ENCODE peak calls at places on chromosomes 1 and 21, in four cellular contexts. V is HCT116, F is endothelial cell, Q is pancreas. L is an unnamed sample.
A peak's percentile ranks its signal among the peaks of the same experiment; 100 is the strongest.

GRCh38 chr21:45478816-45479669 is 63.2 kb downstream of the SLC19A1 start:
- DNase-seq in V (no peak), F (no peak), Q (peak; percentile 17), L (no peak)

GRCh38 chr1:70745199-70745598 is 302.4 kb downstream of the PTGER3 start:
- DNase-seq in V (peak; percentile 4), F (peak; percentile 12), Q (no peak), L (no peak)

GRCh38 chr1:151238467-151238739 is 16.1 kb upstream of the PSMD4 start:
- DNase-seq in V (no peak), F (no peak), Q (no peak), L (peak; percentile 73)

GRCh38 chr1:182680901-182681300 is 3.5 kb downstream of the RGS8 start:
- DNase-seq in V (no peak), F (no peak), Q (no peak), L (no peak)

GRCh38 chr1:229325401-229325800 is 17.4 kb downstream of the CCSAP start:
- DNase-seq in V (no peak), F (no peak), Q (no peak), L (no peak)

GRCh38 chr1:196651637-196652215 is at the start of gene CFH:
- DNase-seq in V (no peak), F (no peak), Q (no peak), L (peak; percentile 80)

GRCh38 chr1:19139711-19140110 is 70.4 kb downstream of the UBR4 start:
- DNase-seq in V (no peak), F (no peak), Q (no peak), L (no peak)

GRCh38 chr1:94864821-94865220 is 44.7 kb downstream of the SLC44A3 start:
- DNase-seq in V (no peak), F (no peak), Q (no peak), L (no peak)

GRCh38 chr1:43729816-43730463 is 22.6 kb downstream of the ST3GAL3 start:
- DNase-seq in V (no peak), F (no peak), Q (no peak), L (no peak)

GRCh38 chr1:111811891-111812290 is 56.2 kb downstream of the DDX20 start:
- DNase-seq in V (no peak), F (no peak), Q (no peak), L (no peak)

GRCh38 chr1:100232156-100232555 is 17.5 kb downstream of the DBT start:
- DNase-seq in V (no peak), F (no peak), Q (no peak), L (no peak)

GRCh38 chr21:32914424-32915070 is 111.2 kb upstream of the OLIG2 start:
- DNase-seq in V (no peak), F (no peak), Q (no peak), L (no peak)

GRCh38 chr1:176444286-176444685 is 18.7 kb upstream of the PAPPA2 start:
- DNase-seq in V (no peak), F (no peak), Q (no peak), L (no peak)

GRCh38 chr21:41616063-41616591 is 108.2 kb upstream of the TMPRSS2 start:
- DNase-seq in V (no peak), F (no peak), Q (no peak), L (peak; percentile 83)

DNA sequence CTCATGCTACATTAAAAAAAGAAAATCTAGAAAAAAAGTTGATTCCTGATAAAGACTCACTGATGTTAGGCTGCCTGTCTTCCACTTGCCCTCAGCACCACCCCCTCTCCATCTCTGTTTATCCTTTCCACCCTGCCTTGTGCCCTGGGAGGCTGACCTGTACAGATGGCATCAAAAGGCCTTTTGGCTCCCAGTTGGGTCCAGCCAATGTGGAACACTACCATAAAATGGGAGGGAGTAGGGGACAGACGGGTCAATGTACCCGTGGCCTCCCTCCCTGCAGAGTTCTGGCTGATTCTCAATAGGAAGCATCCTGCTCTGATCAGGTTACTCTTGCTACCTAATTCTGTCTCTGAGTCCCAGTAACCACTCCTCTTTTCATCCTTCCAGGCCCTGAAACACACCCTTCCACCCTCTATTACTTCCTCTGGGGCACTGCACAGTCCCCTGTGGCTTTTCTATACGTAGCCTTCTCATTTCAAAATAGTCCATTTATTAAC is 300.0 kb downstream of the HHIPL2 start:
- DNase-seq in V (no peak), F (no peak), Q (no peak), L (no peak)
- TF ChIP-seq CTCF in V (no peak), F (no peak), Q (no peak), L (no peak)

GRCh38 chr1:160081261-160081936 is at the start of gene KCNJ9:
- DNase-seq in V (no peak), F (no peak), Q (no peak), L (no peak)

GRCh38 chr1:160078392-160079195 is 2.7 kb upstream of the KCNJ9 start:
- DNase-seq in V (peak; percentile 23), F (peak; percentile 61), Q (peak; percentile 37), L (no peak)

GRCh38 chr1:160077496-160077895 is 3.8 kb upstream of the KCNJ9 start:
- DNase-seq in V (no peak), F (no peak), Q (no peak), L (no peak)

GRCh38 chr1:160080381-160081100 is 797 bp upstream of the KCNJ9 start:
- DNase-seq in V (no peak), F (no peak), Q (no peak), L (no peak)

GRCh38 chr1:160079448-160079847 is 1.9 kb upstream of the KCNJ9 start:
- DNase-seq in V (no peak), F (no peak), Q (no peak), L (no peak)
- TF ChIP-seq CTCF in V (no peak), F (no peak), Q (no peak), L (no peak)

GRCh38 chr1:9589144-9589718 is 520 bp downstream of the TMEM201 start:
- DNase-seq in V (no peak), F (no peak), Q (no peak), L (no peak)

GRCh38 chr1:9590201-9590600 is 1.5 kb downstream of the TMEM201 start:
- DNase-seq in V (no peak), F (no peak), Q (no peak), L (no peak)

GRCh38 chr1:9586147-9586766 is 2.5 kb upstream of the TMEM201 start:
- DNase-seq in V (no peak), F (no peak), Q (no peak), L (no peak)

GRCh38 chr1:9589719-9590157 is 1.0 kb downstream of the TMEM201 start:
- DNase-seq in V (no peak), F (no peak), Q (no peak), L (no peak)

DNA sequence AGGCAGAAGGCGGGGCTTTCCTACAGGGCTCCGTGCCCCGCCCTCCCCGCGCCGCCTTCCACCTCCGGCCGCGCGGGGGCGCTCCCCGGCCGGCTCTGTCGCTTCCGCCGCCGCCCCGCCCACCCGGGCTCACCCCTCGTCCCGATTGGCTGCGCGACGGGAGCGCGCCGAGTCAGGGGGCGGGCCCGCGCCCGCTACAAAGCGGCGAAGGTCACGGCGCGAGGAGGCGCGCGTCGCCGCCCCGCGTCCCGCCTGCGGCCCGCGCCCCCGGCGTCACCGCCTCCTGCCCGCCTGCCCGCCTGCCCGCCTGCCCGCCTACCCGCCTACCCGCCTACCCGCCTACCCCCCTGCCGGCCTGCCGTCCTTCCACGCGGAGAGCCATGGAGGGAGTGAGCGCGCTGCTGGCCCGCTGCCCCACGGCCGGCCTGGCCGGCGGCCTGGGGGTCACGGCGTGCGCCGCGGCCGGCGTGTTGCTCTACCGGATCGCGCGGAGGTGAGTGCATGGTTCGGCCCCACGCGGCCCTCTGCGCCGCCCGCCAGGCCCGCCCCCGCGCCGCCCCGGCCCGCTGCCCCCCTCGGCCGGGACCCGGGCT is at the start of gene TMEM201:
- DNase-seq in V (peak; percentile 76), F (peak; percentile 98), Q (peak; percentile 98), L (peak; percentile 76)
- TF ChIP-seq CTCF in V (no peak), F (no peak), Q (peak; percentile 95), L (peak; percentile 34)

DNA sequence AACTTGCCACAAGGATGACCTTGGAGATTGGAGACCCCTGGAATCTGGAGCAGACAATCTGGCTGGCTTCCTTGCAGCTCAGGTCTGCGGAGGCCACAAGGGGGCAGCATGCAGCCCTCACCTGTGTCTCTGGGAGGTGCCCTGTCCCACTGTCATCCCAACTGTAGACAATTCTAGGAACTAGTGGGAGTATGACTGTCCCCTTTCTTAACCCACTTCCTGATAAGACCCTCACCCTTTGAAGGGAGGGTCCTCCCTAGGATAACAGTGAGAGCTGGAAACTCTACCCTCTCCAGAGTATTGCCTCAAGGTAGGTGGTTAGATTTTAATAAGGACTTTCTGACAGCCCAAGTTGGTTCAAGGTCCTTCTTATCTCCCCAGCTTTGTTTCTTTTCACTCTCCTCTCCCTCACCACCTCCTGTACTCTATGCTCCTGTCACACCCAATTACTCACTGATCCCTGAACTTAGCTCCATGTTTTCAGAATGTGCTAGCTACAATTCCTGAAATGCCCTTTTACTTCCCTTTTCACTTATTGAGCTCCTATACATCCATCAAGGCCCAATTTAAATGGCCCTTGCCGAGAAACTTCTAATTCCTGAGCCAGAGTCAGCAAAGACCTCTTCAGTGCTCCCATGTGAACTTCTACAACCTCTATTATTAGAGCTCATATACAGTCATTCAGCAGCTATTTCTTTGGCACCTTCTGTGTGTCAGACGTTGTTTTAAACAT is 9.2 kb upstream of the KCNQ4 start:
- DNase-seq in V (peak; percentile 18), F (peak; percentile 72), Q (peak; percentile 66), L (no peak)
- TF ChIP-seq CTCF in V (peak; percentile 65), F (peak; percentile 70), Q (peak; percentile 34), L (peak; percentile 61)

L was measured in AG09319.